ENCODE peak calls at places on chromosome 7, in nine cellular contexts. One of them, this sample, is unnamed.

GRCh38 chr7:106583133-106583532 is 77.8 kb downstream of the CCDC71L start:
- DNase-seq in dermis microvascular lymphatic vessel endothelial cell: no peak
- DNase-seq in CD8-positive, alpha-beta T cell: no peak
- DNase-seq in frontal cortex: no peak
- DNase-seq in myocyte: no peak
- DNase-seq in cardiac fibroblast: peak; percentile 59
- DNase-seq in SJSA1: peak; percentile 5
- DNase-seq in upper lobe of left lung: no peak
- DNase-seq in stimulated activated naive CD8-positive, alpha-beta T cell treated with anti-CD3 and anti-CD28 coated beads, Interleukin-15, Interleukin-2, amounts not matched to agents 100 U/mL and 50 U/mL, for 24 hours: no peak
- DNase-seq in this sample: no peak

GRCh38 chr7:25223206-25223605 is 5.1 kb downstream of the NPVF start:
- DNase-seq in myocyte: peak; percentile 19
- DNase-seq in stimulated activated naive CD8-positive, alpha-beta T cell treated with anti-CD3 and anti-CD28 coated beads, Interleukin-15, Interleukin-2, amounts not matched to agents 100 U/mL and 50 U/mL, for 24 hours: no peak
- DNase-seq in frontal cortex: no peak
- DNase-seq in cardiac fibroblast: no peak
- DNase-seq in upper lobe of left lung: no peak
- DNase-seq in SJSA1: no peak
- DNase-seq in CD8-positive, alpha-beta T cell: no peak
- DNase-seq in dermis microvascular lymphatic vessel endothelial cell: no peak
- DNase-seq in this sample: no peak

GRCh38 chr7:20053334-20054104 is 163.7 kb downstream of the MACC1 start:
- DNase-seq in myocyte: no peak
- DNase-seq in CD8-positive, alpha-beta T cell: no peak
- DNase-seq in frontal cortex: no peak
- DNase-seq in upper lobe of left lung: no peak
- DNase-seq in dermis microvascular lymphatic vessel endothelial cell: no peak
- DNase-seq in SJSA1: no peak
- DNase-seq in stimulated activated naive CD8-positive, alpha-beta T cell treated with anti-CD3 and anti-CD28 coated beads, Interleukin-15, Interleukin-2, amounts not matched to agents 100 U/mL and 50 U/mL, for 24 hours: no peak
- DNase-seq in cardiac fibroblast: no peak
- DNase-seq in this sample: no peak

GRCh38 chr7:150464962-150465361 is 14.5 kb downstream of the GIMAP8 start:
- DNase-seq in upper lobe of left lung: no peak
- DNase-seq in cardiac fibroblast: no peak
- DNase-seq in frontal cortex: no peak
- DNase-seq in dermis microvascular lymphatic vessel endothelial cell: no peak
- DNase-seq in stimulated activated naive CD8-positive, alpha-beta T cell treated with anti-CD3 and anti-CD28 coated beads, Interleukin-15, Interleukin-2, amounts not matched to agents 100 U/mL and 50 U/mL, for 24 hours: no peak
- DNase-seq in myocyte: no peak
- DNase-seq in SJSA1: no peak
- DNase-seq in CD8-positive, alpha-beta T cell: no peak
- DNase-seq in this sample: no peak

GRCh38 chr7:100791881-100792666 is 35.2 kb downstream of the EPHB4 start:
- DNase-seq in myocyte: no peak
- DNase-seq in dermis microvascular lymphatic vessel endothelial cell: no peak
- DNase-seq in cardiac fibroblast: no peak
- DNase-seq in stimulated activated naive CD8-positive, alpha-beta T cell treated with anti-CD3 and anti-CD28 coated beads, Interleukin-15, Interleukin-2, amounts not matched to agents 100 U/mL and 50 U/mL, for 24 hours: no peak
- DNase-seq in CD8-positive, alpha-beta T cell: no peak
- DNase-seq in upper lobe of left lung: no peak
- DNase-seq in SJSA1: no peak
- DNase-seq in frontal cortex: no peak
- DNase-seq in this sample: peak; percentile 45

GRCh38 chr7:74498996-74499834 is 45.5 kb downstream of the GTF2IRD1 start:
- DNase-seq in myocyte: no peak
- DNase-seq in frontal cortex: no peak
- DNase-seq in cardiac fibroblast: no peak
- DNase-seq in stimulated activated naive CD8-positive, alpha-beta T cell treated with anti-CD3 and anti-CD28 coated beads, Interleukin-15, Interleukin-2, amounts not matched to agents 100 U/mL and 50 U/mL, for 24 hours: no peak
- DNase-seq in dermis microvascular lymphatic vessel endothelial cell: no peak
- DNase-seq in CD8-positive, alpha-beta T cell: no peak
- DNase-seq in SJSA1: no peak
- DNase-seq in upper lobe of left lung: no peak
- DNase-seq in this sample: no peak

GRCh38 chr7:132466367-132466766 is 109.9 kb downstream of the PLXNA4 start:
- DNase-seq in cardiac fibroblast: no peak
- DNase-seq in CD8-positive, alpha-beta T cell: no peak
- DNase-seq in upper lobe of left lung: no peak
- DNase-seq in myocyte: no peak
- DNase-seq in frontal cortex: no peak
- DNase-seq in SJSA1: no peak
- DNase-seq in stimulated activated naive CD8-positive, alpha-beta T cell treated with anti-CD3 and anti-CD28 coated beads, Interleukin-15, Interleukin-2, amounts not matched to agents 100 U/mL and 50 U/mL, for 24 hours: no peak
- DNase-seq in dermis microvascular lymphatic vessel endothelial cell: no peak
- DNase-seq in this sample: no peak

GRCh38 chr7:27519801-27520200 is 142.9 kb downstream of the HIBADH start:
- DNase-seq in upper lobe of left lung: no peak
- DNase-seq in frontal cortex: no peak
- DNase-seq in cardiac fibroblast: no peak
- DNase-seq in CD8-positive, alpha-beta T cell: no peak
- DNase-seq in SJSA1: no peak
- DNase-seq in stimulated activated naive CD8-positive, alpha-beta T cell treated with anti-CD3 and anti-CD28 coated beads, Interleukin-15, Interleukin-2, amounts not matched to agents 100 U/mL and 50 U/mL, for 24 hours: no peak
- DNase-seq in dermis microvascular lymphatic vessel endothelial cell: no peak
- DNase-seq in myocyte: no peak
- DNase-seq in this sample: no peak

GRCh38 chr7:143437568-143437967 is 5.7 kb upstream of the TAS2R60 start:
- DNase-seq in frontal cortex: no peak
- DNase-seq in cardiac fibroblast: no peak
- DNase-seq in upper lobe of left lung: no peak
- DNase-seq in CD8-positive, alpha-beta T cell: no peak
- DNase-seq in SJSA1: no peak
- DNase-seq in myocyte: no peak
- DNase-seq in dermis microvascular lymphatic vessel endothelial cell: peak; percentile 10
- DNase-seq in stimulated activated naive CD8-positive, alpha-beta T cell treated with anti-CD3 and anti-CD28 coated beads, Interleukin-15, Interleukin-2, amounts not matched to agents 100 U/mL and 50 U/mL, for 24 hours: no peak
- DNase-seq in this sample: no peak

GRCh38 chr7:28091190-28091589 is 89.4 kb downstream of the JAZF1 start:
- DNase-seq in frontal cortex: no peak
- DNase-seq in SJSA1: no peak
- DNase-seq in CD8-positive, alpha-beta T cell: no peak
- DNase-seq in stimulated activated naive CD8-positive, alpha-beta T cell treated with anti-CD3 and anti-CD28 coated beads, Interleukin-15, Interleukin-2, amounts not matched to agents 100 U/mL and 50 U/mL, for 24 hours: no peak
- DNase-seq in myocyte: no peak
- DNase-seq in cardiac fibroblast: no peak
- DNase-seq in dermis microvascular lymphatic vessel endothelial cell: no peak
- DNase-seq in upper lobe of left lung: no peak
- DNase-seq in this sample: peak; percentile 53

GRCh38 chr7:134757938-134758337 is 21.5 kb upstream of the CALD1 start:
- DNase-seq in SJSA1: no peak
- DNase-seq in cardiac fibroblast: peak; percentile 58
- DNase-seq in frontal cortex: no peak
- DNase-seq in CD8-positive, alpha-beta T cell: no peak
- DNase-seq in dermis microvascular lymphatic vessel endothelial cell: no peak
- DNase-seq in myocyte: no peak
- DNase-seq in upper lobe of left lung: no peak
- DNase-seq in stimulated activated naive CD8-positive, alpha-beta T cell treated with anti-CD3 and anti-CD28 coated beads, Interleukin-15, Interleukin-2, amounts not matched to agents 100 U/mL and 50 U/mL, for 24 hours: no peak
- DNase-seq in this sample: no peak

GRCh38 chr7:91683823-91684222 is 196.7 kb downstream of the MTERF1 start:
- DNase-seq in cardiac fibroblast: peak; percentile 64
- DNase-seq in upper lobe of left lung: no peak
- DNase-seq in frontal cortex: no peak
- DNase-seq in myocyte: peak; percentile 44
- DNase-seq in SJSA1: no peak
- DNase-seq in stimulated activated naive CD8-positive, alpha-beta T cell treated with anti-CD3 and anti-CD28 coated beads, Interleukin-15, Interleukin-2, amounts not matched to agents 100 U/mL and 50 U/mL, for 24 hours: no peak
- DNase-seq in dermis microvascular lymphatic vessel endothelial cell: no peak
- DNase-seq in CD8-positive, alpha-beta T cell: no peak
- DNase-seq in this sample: peak; percentile 7

GRCh38 chr7:155491812-155492211 is 33.9 kb downstream of the EN2 start:
- DNase-seq in SJSA1: no peak
- DNase-seq in CD8-positive, alpha-beta T cell: no peak
- DNase-seq in cardiac fibroblast: no peak
- DNase-seq in upper lobe of left lung: peak; percentile 13
- DNase-seq in dermis microvascular lymphatic vessel endothelial cell: no peak
- DNase-seq in frontal cortex: no peak
- DNase-seq in myocyte: no peak
- DNase-seq in stimulated activated naive CD8-positive, alpha-beta T cell treated with anti-CD3 and anti-CD28 coated beads, Interleukin-15, Interleukin-2, amounts not matched to agents 100 U/mL and 50 U/mL, for 24 hours: no peak
- DNase-seq in this sample: no peak

GRCh38 chr7:47291461-47292051 is 290.4 kb downstream of the TNS3 start:
- DNase-seq in myocyte: peak; percentile 94
- DNase-seq in dermis microvascular lymphatic vessel endothelial cell: peak; percentile 85
- DNase-seq in SJSA1: peak; percentile 77
- DNase-seq in frontal cortex: no peak
- DNase-seq in stimulated activated naive CD8-positive, alpha-beta T cell treated with anti-CD3 and anti-CD28 coated beads, Interleukin-15, Interleukin-2, amounts not matched to agents 100 U/mL and 50 U/mL, for 24 hours: peak; percentile 37
- DNase-seq in CD8-positive, alpha-beta T cell: no peak
- DNase-seq in cardiac fibroblast: peak; percentile 97
- DNase-seq in upper lobe of left lung: no peak
- DNase-seq in this sample: peak; percentile 98

GRCh38 chr7:35797311-35797710 is 3.5 kb upstream of the SEPTIN7 start:
- DNase-seq in SJSA1: no peak
- DNase-seq in CD8-positive, alpha-beta T cell: no peak
- DNase-seq in frontal cortex: no peak
- DNase-seq in upper lobe of left lung: no peak
- DNase-seq in stimulated activated naive CD8-positive, alpha-beta T cell treated with anti-CD3 and anti-CD28 coated beads, Interleukin-15, Interleukin-2, amounts not matched to agents 100 U/mL and 50 U/mL, for 24 hours: no peak
- DNase-seq in cardiac fibroblast: no peak
- DNase-seq in myocyte: no peak
- DNase-seq in dermis microvascular lymphatic vessel endothelial cell: no peak
- DNase-seq in this sample: no peak

GRCh38 chr7:146865696-146866095 is 749.1 kb downstream of the CNTNAP2 start:
- DNase-seq in stimulated activated naive CD8-positive, alpha-beta T cell treated with anti-CD3 and anti-CD28 coated beads, Interleukin-15, Interleukin-2, amounts not matched to agents 100 U/mL and 50 U/mL, for 24 hours: no peak
- DNase-seq in cardiac fibroblast: no peak
- DNase-seq in dermis microvascular lymphatic vessel endothelial cell: no peak
- DNase-seq in SJSA1: no peak
- DNase-seq in frontal cortex: no peak
- DNase-seq in upper lobe of left lung: no peak
- DNase-seq in CD8-positive, alpha-beta T cell: no peak
- DNase-seq in myocyte: no peak
- DNase-seq in this sample: no peak

GRCh38 chr7:80298201-80298600 is 163.6 kb downstream of the GNAI1 start:
- DNase-seq in cardiac fibroblast: no peak
- DNase-seq in dermis microvascular lymphatic vessel endothelial cell: peak; percentile 18
- DNase-seq in upper lobe of left lung: no peak
- DNase-seq in myocyte: no peak
- DNase-seq in SJSA1: no peak
- DNase-seq in frontal cortex: no peak
- DNase-seq in stimulated activated naive CD8-positive, alpha-beta T cell treated with anti-CD3 and anti-CD28 coated beads, Interleukin-15, Interleukin-2, amounts not matched to agents 100 U/mL and 50 U/mL, for 24 hours: no peak
- DNase-seq in CD8-positive, alpha-beta T cell: no peak
- DNase-seq in this sample: no peak

GRCh38 chr7:12861070-12861469 is 173.6 kb downstream of the ARL4A start:
- DNase-seq in stimulated activated naive CD8-positive, alpha-beta T cell treated with anti-CD3 and anti-CD28 coated beads, Interleukin-15, Interleukin-2, amounts not matched to agents 100 U/mL and 50 U/mL, for 24 hours: no peak
- DNase-seq in myocyte: no peak
- DNase-seq in CD8-positive, alpha-beta T cell: no peak
- DNase-seq in frontal cortex: no peak
- DNase-seq in upper lobe of left lung: no peak
- DNase-seq in SJSA1: no peak
- DNase-seq in cardiac fibroblast: no peak
- DNase-seq in dermis microvascular lymphatic vessel endothelial cell: peak; percentile 99
- DNase-seq in this sample: no peak

GRCh38 chr7:156610601-156611000 is 30.0 kb upstream of the RNF32 start:
- DNase-seq in frontal cortex: no peak
- DNase-seq in SJSA1: no peak
- DNase-seq in cardiac fibroblast: no peak
- DNase-seq in stimulated activated naive CD8-positive, alpha-beta T cell treated with anti-CD3 and anti-CD28 coated beads, Interleukin-15, Interleukin-2, amounts not matched to agents 100 U/mL and 50 U/mL, for 24 hours: no peak
- DNase-seq in CD8-positive, alpha-beta T cell: no peak
- DNase-seq in myocyte: no peak
- DNase-seq in upper lobe of left lung: no peak
- DNase-seq in dermis microvascular lymphatic vessel endothelial cell: no peak
- DNase-seq in this sample: no peak

This sample was measured in M059J.